ENCODE peak calls at places on chromosomes 13 and 19, in four cellular contexts. R is NCI-H2171; K is stimulated activated naive CD8-positive, alpha-beta T cell treated with anti-CD3 and anti-CD28 coated beads, Interleukin-15, amount 100 ng/mL, for 72 hours; H is HS-5. B is an unnamed sample.

GRCh38 chr19:42032428-42032827 is 37.6 kb downstream of the GRIK5 start:
- DNase-seq in R (no peak), H (no peak), K (no peak), B (no peak)

GRCh38 chr13:51619614-51620013 is 35.4 kb downstream of the WDFY2 start:
- DNase-seq in K (no peak), H (no peak), R (no peak), B (peak)

GRCh38 chr13:72782717-72783116 is 784 bp downstream of the PIBF1 start:
- DNase-seq in K (no peak), H (no peak), R (no peak), B (no peak)

GRCh38 chr19:35556025-35556590 is 7.3 kb downstream of the ATP4A start:
- DNase-seq in R (no peak), H (no peak), K (no peak), B (no peak)

GRCh38 chr19:43901395-43902390 is 33.4 kb downstream of the ZNF45 start:
- DNase-seq in H (no peak), R (peak), K (peak), B (peak)

GRCh38 chr19:17965370-17966114 is 1.4 kb upstream of the KCNN1 start:
- DNase-seq in K (no peak), H (no peak), R (no peak), B (no peak)

GRCh38 chr13:108269601-108270328 is at the start of gene TNFSF13B:
- DNase-seq in R (no peak), H (no peak), K (peak), B (no peak)

GRCh38 chr13:109874921-109875454 is 88.6 kb upstream of the IRS2 start:
- DNase-seq in H (no peak), K (no peak), R (no peak), B (no peak)

GRCh38 chr13:81757348-81757950 is 1416.5 kb upstream of the SPRY2 start:
- DNase-seq in K (no peak), H (no peak), R (no peak), B (no peak)

GRCh38 chr13:112062619-112063308 is 4.2 kb upstream of the SOX1 start:
- DNase-seq in R (no peak), H (no peak), K (no peak), B (no peak)

GRCh38 chr13:110231348-110232047 is 75.5 kb downstream of the COL4A1 start:
- DNase-seq in R (no peak), K (no peak), H (no peak), B (no peak)

GRCh38 chr19:17296278-17296677 is 6.9 kb downstream of the ABHD8 start:
- DNase-seq in H (no peak), R (no peak), K (no peak), B (no peak)

GRCh38 chr19:20558011-20558410 is 7.6 kb downstream of the ZNF737 start:
- DNase-seq in R (no peak), H (no peak), K (no peak), B (no peak)

GRCh38 chr13:35198821-35199220 is 256.8 kb downstream of the NBEA start:
- DNase-seq in H (no peak), K (no peak), R (no peak), B (no peak)

GRCh38 chr19:28929026-28929425 is 283.9 kb downstream of the UQCRFS1 start:
- DNase-seq in H (no peak), R (no peak), K (no peak), B (no peak)

GRCh38 chr13:93268327-93269028 is 41.9 kb downstream of the GPC6 start:
- DNase-seq in R (no peak), H (no peak), K (no peak), B (no peak)